ENCODE peak calls at places on chromosome 1, in eight cellular contexts. X, A, D, F, E, L, N and P are unnamed samples.

GRCh38 chr1:31791131-31791858 is 24.5 kb downstream of the SPOCD1 start:
- DNase-seq in D (no peak), L (no peak), N (no peak), A (no peak), X (no peak), F (no peak), E (no peak), P (no peak)

GRCh38 chr1:212825798-212826452 is 21.5 kb downstream of the SPATA45 start:
- DNase-seq in N (no peak), L (no peak), F (no peak), D (no peak), E (no peak), A (no peak), X (no peak), P (no peak)

GRCh38 chr1:11842154-11843041 is 5.2 kb downstream of the NPPA start:
- DNase-seq in E (no peak), D (no peak), X (peak; percentile 37), A (no peak), L (no peak), N (no peak), F (no peak), P (no peak)

GRCh38 chr1:43969416-43969745 is 429 bp upstream of the DPH2 start:
- DNase-seq in X (no peak), E (no peak), A (no peak), L (no peak), F (no peak), N (no peak), D (no peak), P (no peak)

GRCh38 chr1:76379506-76379905 is 305.0 kb downstream of the ST6GALNAC3 start:
- DNase-seq in N (no peak), E (no peak), D (no peak), A (no peak), L (no peak), X (no peak), F (no peak), P (no peak)

GRCh38 chr1:237684236-237684635 is 206.5 kb downstream of the ZP4 start:
- DNase-seq in N (no peak), L (no peak), D (no peak), X (peak; percentile 49), A (peak; percentile 91), F (no peak), E (no peak), P (no peak)

GRCh38 chr1:206497363-206497762 is 10.0 kb upstream of the RASSF5 start:
- DNase-seq in E (no peak), F (no peak), N (no peak), A (no peak), X (no peak), D (no peak), L (no peak), P (no peak)

GRCh38 chr1:246921481-246921880 is 10.3 kb downstream of the AHCTF1 start:
- DNase-seq in E (no peak), L (no peak), X (peak; percentile 23), D (no peak), A (peak; percentile 53), N (no peak), F (no peak), P (peak; percentile 57)

GRCh38 chr1:192852001-192852400 is 43.2 kb downstream of the RGS2 start:
- DNase-seq in D (no peak), A (no peak), X (no peak), E (no peak), F (peak; percentile 76), N (no peak), L (no peak), P (no peak)